ENCODE peak calls at places on chromosome 3, in ten cellular contexts. One of them, this sample, is unnamed. For H3K4me1, the result is how much of the 10 kb centered on the place peaks cover.

GRCh38 chr3:134002326-134002725 is 27.4 kb downstream of the SLCO2A1 start:
- DNase-seq in astrocyte: peak
- DNase-seq in trophoblast cell: no peak
- DNase-seq in NT2/D1: no peak
- DNase-seq in GM23248: peak
- DNase-seq in H9: no peak
- DNase-seq in HCT116: no peak
- DNase-seq in colonic mucosa: no peak
- DNase-seq in neuronal stem cell: no peak
- DNase-seq in adipocyte: peak
- DNase-seq in this sample: no peak

GRCh38 chr3:45084820-45085816 is 59.0 kb downstream of the CLEC3B start:
- DNase-seq in HCT116: no peak
- DNase-seq in GM23248: peak
- DNase-seq in trophoblast cell: peak
- DNase-seq in adipocyte: peak
- DNase-seq in colonic mucosa: no peak
- DNase-seq in H9: no peak
- DNase-seq in astrocyte: peak
- DNase-seq in neuronal stem cell: no peak
- DNase-seq in NT2/D1: no peak
- DNase-seq in this sample: no peak

GRCh38 chr3:17581421-17582080 is 160.9 kb downstream of the TBC1D5 start:
- DNase-seq in H9: no peak
- DNase-seq in GM23248: peak
- DNase-seq in colonic mucosa: no peak
- DNase-seq in neuronal stem cell: no peak
- DNase-seq in HCT116: no peak
- DNase-seq in trophoblast cell: peak
- DNase-seq in NT2/D1: no peak
- DNase-seq in adipocyte: no peak
- DNase-seq in astrocyte: peak
- DNase-seq in this sample: no peak

GRCh38 chr3:180595536-180595935 is 6.4 kb upstream of the TTC14 start:
- DNase-seq in trophoblast cell: no peak
- DNase-seq in neuronal stem cell: no peak
- DNase-seq in adipocyte: no peak
- DNase-seq in H9: no peak
- DNase-seq in colonic mucosa: no peak
- DNase-seq in GM23248: no peak
- DNase-seq in astrocyte: no peak
- DNase-seq in HCT116: no peak
- DNase-seq in NT2/D1: no peak
- DNase-seq in this sample: no peak

GRCh38 chr3:156291269-156292123 is 171.1 kb downstream of the KCNAB1 start:
- DNase-seq in GM23248: peak
- DNase-seq in H9: peak
- DNase-seq in colonic mucosa: no peak
- DNase-seq in HCT116: no peak
- DNase-seq in neuronal stem cell: peak
- DNase-seq in trophoblast cell: peak
- DNase-seq in adipocyte: peak
- DNase-seq in astrocyte: peak
- DNase-seq in NT2/D1: no peak
- DNase-seq in this sample: no peak

GRCh38 chr3:132785292-132785691 is 63.1 kb upstream of the NPHP3 start:
- DNase-seq in neuronal stem cell: no peak
- DNase-seq in H9: no peak
- DNase-seq in colonic mucosa: no peak
- DNase-seq in NT2/D1: no peak
- DNase-seq in astrocyte: no peak
- DNase-seq in GM23248: peak
- DNase-seq in HCT116: no peak
- DNase-seq in adipocyte: peak
- DNase-seq in trophoblast cell: no peak
- DNase-seq in this sample: no peak

GRCh38 chr3:125916376-125916978 is 52.5 kb upstream of the ROPN1B start:
- DNase-seq in neuronal stem cell: peak
- DNase-seq in colonic mucosa: no peak
- DNase-seq in astrocyte: peak
- DNase-seq in HCT116: peak
- DNase-seq in GM23248: peak
- DNase-seq in adipocyte: peak
- DNase-seq in trophoblast cell: peak
- DNase-seq in NT2/D1: peak
- DNase-seq in H9: peak
- DNase-seq in this sample: peak

GRCh38 chr3:131388400-131388799 is 6.8 kb downstream of the NUDT16 start:
- DNase-seq in astrocyte: peak
- DNase-seq in GM23248: peak
- DNase-seq in adipocyte: peak
- DNase-seq in neuronal stem cell: no peak
- DNase-seq in H9: no peak
- DNase-seq in NT2/D1: no peak
- DNase-seq in colonic mucosa: no peak
- DNase-seq in HCT116: no peak
- DNase-seq in trophoblast cell: no peak
- DNase-seq in this sample: no peak

GRCh38 chr3:82521657-82522056 is 760.2 kb upstream of the GBE1 start:
- DNase-seq in H9: no peak
- DNase-seq in HCT116: no peak
- DNase-seq in adipocyte: no peak
- DNase-seq in GM23248: no peak
- DNase-seq in NT2/D1: no peak
- DNase-seq in neuronal stem cell: no peak
- DNase-seq in astrocyte: no peak
- DNase-seq in colonic mucosa: no peak
- DNase-seq in trophoblast cell: no peak
- DNase-seq in this sample: no peak

GRCh38 chr3:181739628-181740027 is 27.9 kb downstream of the SOX2 start:
- DNase-seq in trophoblast cell: no peak
- DNase-seq in adipocyte: no peak
- DNase-seq in colonic mucosa: no peak
- DNase-seq in H9: no peak
- DNase-seq in HCT116: peak
- DNase-seq in astrocyte: peak
- DNase-seq in NT2/D1: no peak
- DNase-seq in GM23248: no peak
- DNase-seq in neuronal stem cell: no peak
- DNase-seq in this sample: no peak

GRCh38 chr3:25457642-25458419 is 29.8 kb downstream of the RARB start:
- DNase-seq in trophoblast cell: no peak
- DNase-seq in GM23248: peak
- DNase-seq in astrocyte: peak
- DNase-seq in neuronal stem cell: no peak
- DNase-seq in HCT116: no peak
- DNase-seq in colonic mucosa: no peak
- DNase-seq in NT2/D1: no peak
- DNase-seq in H9: no peak
- DNase-seq in adipocyte: no peak
- DNase-seq in this sample: no peak

DNA sequence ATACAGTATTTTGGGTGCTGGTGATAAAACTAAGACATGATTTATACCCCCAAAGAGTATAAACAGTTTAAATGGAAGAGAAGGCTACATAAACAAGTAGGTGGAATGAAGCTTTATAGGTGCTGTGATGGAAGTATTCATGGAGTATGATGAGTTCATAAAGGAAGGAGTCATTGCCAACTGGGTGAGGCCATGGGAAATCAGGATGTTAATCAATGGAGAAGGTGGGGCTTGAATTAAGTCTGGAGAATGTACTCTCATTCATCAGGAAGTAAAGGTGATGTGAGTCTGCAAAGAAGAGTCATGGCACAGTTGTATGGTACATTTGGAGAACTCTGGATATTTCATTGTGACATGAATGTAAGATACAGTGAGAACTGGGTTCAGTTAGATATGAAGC is 147.5 kb upstream of the MME start:
- DNase-seq in H9: no peak
- DNase-seq in colonic mucosa: no peak
- DNase-seq in GM23248: no peak
- DNase-seq in HCT116: no peak
- DNase-seq in trophoblast cell: no peak
- DNase-seq in adipocyte: no peak
- DNase-seq in NT2/D1: no peak
- DNase-seq in neuronal stem cell: no peak
- DNase-seq in astrocyte: no peak
- DNase-seq in this sample: no peak
- H3K9ac ChIP-seq in H9: no peak
- H3K9ac ChIP-seq in colonic mucosa: no peak
- H3K9ac ChIP-seq in GM23248: no peak
- H3K9ac ChIP-seq in HCT116: no peak
- H3K9ac ChIP-seq in trophoblast cell: no peak
- H3K9ac ChIP-seq in adipocyte: peak
- H3K9ac ChIP-seq in NT2/D1: no peak
- H3K9ac ChIP-seq in neuronal stem cell: no peak
- H3K9ac ChIP-seq in astrocyte: no peak
- H3K9ac ChIP-seq in this sample: no peak

DNA sequence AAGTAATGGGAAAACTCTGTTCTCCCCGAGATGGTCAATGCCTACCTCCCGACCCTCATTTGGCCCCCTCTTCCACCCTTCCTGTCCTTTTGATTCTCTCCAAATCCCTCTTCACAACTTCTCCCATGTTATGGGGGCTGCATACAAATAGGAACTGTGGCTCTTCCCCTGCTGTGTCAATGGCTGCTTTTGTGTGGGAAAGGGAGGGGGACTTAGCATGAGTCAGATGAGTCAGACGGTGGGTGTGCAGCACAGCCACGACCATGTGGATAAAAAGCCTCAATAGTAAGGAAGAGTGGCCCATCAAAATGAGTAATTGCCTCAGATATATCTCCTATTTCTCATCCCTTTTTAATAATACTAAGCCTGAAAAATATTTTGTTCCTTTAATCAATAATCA is 31.9 kb downstream of the SPATA16 start:
- DNase-seq in NT2/D1: peak
- DNase-seq in HCT116: no peak
- DNase-seq in adipocyte: no peak
- DNase-seq in neuronal stem cell: peak
- DNase-seq in colonic mucosa: no peak
- DNase-seq in H9: no peak
- DNase-seq in trophoblast cell: no peak
- DNase-seq in GM23248: no peak
- DNase-seq in astrocyte: peak
- DNase-seq in this sample: no peak
- H3K4me1 ChIP-seq in NT2/D1: under half
- H3K4me1 ChIP-seq in HCT116: under half
- H3K4me1 ChIP-seq in adipocyte: under half
- H3K4me1 ChIP-seq in neuronal stem cell: under half
- H3K4me1 ChIP-seq in colonic mucosa: under half
- H3K4me1 ChIP-seq in H9: under half
- H3K4me1 ChIP-seq in trophoblast cell: under half
- H3K4me1 ChIP-seq in GM23248: under half
- H3K4me1 ChIP-seq in astrocyte: under half
- H3K4me1 ChIP-seq in this sample: under half

DNA sequence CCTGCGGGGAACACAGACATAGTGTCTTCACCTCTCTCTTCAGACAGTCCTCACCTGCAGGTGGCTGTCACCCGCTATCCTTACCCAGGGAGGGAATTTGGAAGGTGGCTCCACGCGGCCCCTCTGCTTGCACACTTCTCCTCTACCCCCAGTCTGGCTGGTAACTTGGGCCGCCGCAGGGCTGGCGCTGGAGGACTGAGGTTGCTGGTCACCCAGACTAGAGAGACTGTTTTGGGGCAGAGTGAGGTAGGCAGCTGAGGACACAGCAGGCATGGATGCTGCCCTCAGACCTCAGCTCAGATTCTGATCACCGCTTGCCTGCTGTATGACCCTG is 12.6 kb upstream of the IQSEC1 start:
- DNase-seq in colonic mucosa: no peak
- DNase-seq in GM23248: no peak
- DNase-seq in HCT116: no peak
- DNase-seq in trophoblast cell: no peak
- DNase-seq in H9: no peak
- DNase-seq in astrocyte: no peak
- DNase-seq in adipocyte: no peak
- DNase-seq in NT2/D1: no peak
- DNase-seq in neuronal stem cell: no peak
- DNase-seq in this sample: no peak
- H3K9ac ChIP-seq in colonic mucosa: no peak
- H3K9ac ChIP-seq in GM23248: no peak
- H3K9ac ChIP-seq in HCT116: no peak
- H3K9ac ChIP-seq in trophoblast cell: no peak
- H3K9ac ChIP-seq in H9: no peak
- H3K9ac ChIP-seq in astrocyte: no peak
- H3K9ac ChIP-seq in adipocyte: no peak
- H3K9ac ChIP-seq in NT2/D1: no peak
- H3K9ac ChIP-seq in neuronal stem cell: peak
- H3K9ac ChIP-seq in this sample: no peak

DNA sequence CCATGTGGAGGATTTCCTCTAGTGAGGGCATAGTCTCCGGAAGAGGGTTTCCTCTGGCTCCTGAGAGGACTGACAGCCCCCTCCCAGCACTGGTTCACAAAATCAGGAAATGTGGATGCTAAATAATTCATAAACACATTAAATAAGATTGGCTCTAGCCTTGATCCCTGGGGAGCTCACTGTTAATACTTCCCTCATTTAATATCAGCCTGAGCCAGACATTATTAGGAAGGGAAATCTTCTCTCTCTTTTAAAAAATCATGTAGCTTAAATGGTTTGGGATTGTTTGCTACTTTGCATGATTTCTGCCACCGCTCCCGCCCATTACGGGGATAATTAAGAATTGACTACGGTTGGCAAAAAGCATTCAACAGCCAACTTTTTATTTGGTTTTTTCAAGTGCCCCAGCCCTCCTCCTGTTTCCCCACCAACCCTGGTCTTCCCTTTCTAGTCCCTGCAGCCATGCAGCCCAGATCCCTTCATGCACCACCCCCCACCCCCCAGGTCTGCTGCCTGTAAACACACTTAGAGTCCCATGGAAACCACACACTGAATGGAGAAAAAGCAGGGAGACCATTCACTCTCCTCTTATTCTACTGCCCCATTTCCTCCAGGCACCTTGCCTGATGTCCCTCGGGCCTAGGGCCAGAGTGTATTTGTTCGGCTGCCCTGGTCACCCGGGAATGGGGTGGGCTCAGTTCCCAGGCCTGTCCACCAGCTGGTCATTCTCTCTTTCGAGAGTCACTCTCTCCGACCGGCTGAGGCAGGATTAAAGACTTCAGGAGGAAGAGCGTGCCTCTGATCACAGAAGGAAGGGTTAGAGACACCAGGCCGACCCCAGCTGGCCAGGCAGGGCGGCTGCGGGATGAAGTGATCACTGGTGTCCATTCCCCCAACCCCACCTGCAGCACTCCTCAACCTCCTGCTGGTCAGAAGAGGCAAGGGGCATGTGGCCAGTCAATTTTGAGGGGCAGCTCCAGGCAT is 45.1 kb downstream of the SEMA5B start:
- DNase-seq in colonic mucosa: peak
- DNase-seq in neuronal stem cell: no peak
- DNase-seq in GM23248: no peak
- DNase-seq in astrocyte: no peak
- DNase-seq in NT2/D1: no peak
- DNase-seq in adipocyte: no peak
- DNase-seq in H9: peak
- DNase-seq in HCT116: no peak
- DNase-seq in trophoblast cell: no peak
- DNase-seq in this sample: no peak
- H3K4me1 ChIP-seq in colonic mucosa: under half
- H3K4me1 ChIP-seq in neuronal stem cell: under half
- H3K4me1 ChIP-seq in GM23248: under half
- H3K4me1 ChIP-seq in astrocyte: under half
- H3K4me1 ChIP-seq in NT2/D1: under half
- H3K4me1 ChIP-seq in adipocyte: under half
- H3K4me1 ChIP-seq in H9: under half
- H3K4me1 ChIP-seq in HCT116: under half
- H3K4me1 ChIP-seq in trophoblast cell: under half
- H3K4me1 ChIP-seq in this sample: under half

GRCh38 chr3:53236112-53236841 is 19.5 kb downstream of the TKT start:
- DNase-seq in colonic mucosa: peak
- DNase-seq in GM23248: peak
- DNase-seq in NT2/D1: no peak
- DNase-seq in HCT116: peak
- DNase-seq in astrocyte: peak
- DNase-seq in H9: peak
- DNase-seq in adipocyte: peak
- DNase-seq in trophoblast cell: peak
- DNase-seq in neuronal stem cell: no peak
- DNase-seq in this sample: peak
- H3K9ac ChIP-seq in colonic mucosa: peak
- H3K9ac ChIP-seq in GM23248: peak
- H3K9ac ChIP-seq in NT2/D1: no peak
- H3K9ac ChIP-seq in HCT116: peak
- H3K9ac ChIP-seq in astrocyte: peak
- H3K9ac ChIP-seq in H9: no peak
- H3K9ac ChIP-seq in adipocyte: peak
- H3K9ac ChIP-seq in trophoblast cell: no peak
- H3K9ac ChIP-seq in neuronal stem cell: peak
- H3K9ac ChIP-seq in this sample: no peak

This sample was measured in MM.1S.